ENCODE peak calls at places on chromosome 3, in seven cellular contexts. J is A549; L is SJSA1; E is psoas muscle; W is neuronal stem cell; Z is CD4-positive, alpha-beta memory T cell; V is adrenal gland. D is an unnamed sample.

GRCh38 chr3:36957862-36958686 is 13.2 kb upstream of the TRANK1 start:
- DNase-seq in J (peak), L (no peak), E (no peak), W (no peak), Z (no peak), V (no peak), D (no peak)

GRCh38 chr3:134542287-134542686 is 56.4 kb downstream of the CEP63 start:
- DNase-seq in J (no peak), L (no peak), E (no peak), W (no peak), Z (no peak), V (no peak), D (no peak)

GRCh38 chr3:71328917-71329316 is 254.6 kb downstream of the FOXP1 start:
- DNase-seq in J (no peak), L (no peak), E (no peak), W (no peak), Z (no peak), V (no peak), D (no peak)

GRCh38 chr3:170470063-170471006 is 51.7 kb downstream of the CLDN11 start:
- DNase-seq in J (no peak), L (no peak), E (no peak), W (no peak), Z (no peak), V (no peak), D (no peak)

GRCh38 chr3:138441742-138442141 is 7.3 kb downstream of the ESYT3 start:
- DNase-seq in J (peak), L (peak), E (no peak), W (no peak), Z (no peak), V (no peak), D (no peak)

GRCh38 chr3:48042071-48042760 is 26.0 kb upstream of the MAP4 start:
- DNase-seq in J (no peak), L (no peak), E (no peak), W (no peak), Z (no peak), V (no peak), D (no peak)

GRCh38 chr3:29324180-29324651 is 43.3 kb downstream of the RBMS3 start:
- DNase-seq in J (peak), L (peak), E (peak), W (no peak), Z (no peak), V (peak), D (peak)

GRCh38 chr3:15538345-15538744 is 16.8 kb upstream of the COLQ start:
- DNase-seq in J (no peak), L (no peak), E (no peak), W (no peak), Z (no peak), V (no peak), D (no peak)

GRCh38 chr3:49689046-49689886 is at the start of the genes MST1 and RNF123:
- DNase-seq in J (peak), L (peak), E (peak), W (peak), Z (peak), V (peak), D (no peak)
- H3K27ac ChIP-seq in J (peak), L (no peak), E (peak), W (peak), Z (peak), V (peak), D (peak)

GRCh38 chr3:117133066-117133465 is 423.5 kb downstream of the TUSC7 start:
- DNase-seq in J (no peak), L (no peak), E (no peak), W (no peak), Z (no peak), V (no peak), D (no peak)

GRCh38 chr3:117128876-117129275 is 419.3 kb downstream of the TUSC7 start:
- DNase-seq in J (no peak), L (no peak), E (no peak), W (no peak), Z (no peak), V (no peak), D (no peak)

GRCh38 chr3:117130222-117130621 is 420.6 kb downstream of the TUSC7 start:
- DNase-seq in J (no peak), L (no peak), E (no peak), W (no peak), Z (no peak), V (no peak), D (no peak)

GRCh38 chr3:117128133-117128532 is 418.6 kb downstream of the TUSC7 start:
- DNase-seq in J (no peak), L (no peak), E (no peak), W (no peak), Z (no peak), V (no peak), D (no peak)

GRCh38 chr3:117131259-117131658 is 421.7 kb downstream of the TUSC7 start:
- DNase-seq in J (no peak), L (no peak), E (no peak), W (no peak), Z (no peak), V (no peak), D (no peak)
- H3K27ac ChIP-seq in J (no peak), L (no peak), E (no peak), W (no peak), Z (no peak), V (no peak), D (no peak)

GRCh38 chr3:197327701-197328100 is 29.3 kb upstream of the DLG1 start:
- DNase-seq in J (no peak), L (no peak), E (no peak), W (no peak), Z (no peak), V (no peak), D (peak)

GRCh38 chr3:197325773-197326172 is 27.4 kb upstream of the DLG1 start:
- DNase-seq in J (no peak), L (no peak), E (no peak), W (no peak), Z (no peak), V (no peak), D (no peak)

GRCh38 chr3:197331131-197331530 is 32.7 kb upstream of the DLG1 start:
- DNase-seq in J (no peak), L (no peak), E (no peak), W (no peak), Z (no peak), V (no peak), D (no peak)

GRCh38 chr3:197328198-197328597 is 29.8 kb upstream of the DLG1 start:
- DNase-seq in J (no peak), L (no peak), E (no peak), W (no peak), Z (no peak), V (no peak), D (no peak)

GRCh38 chr3:197329382-197329781 is 31.0 kb upstream of the DLG1 start:
- DNase-seq in J (no peak), L (no peak), E (no peak), W (no peak), Z (no peak), V (no peak), D (no peak)
- H3K27ac ChIP-seq in J (no peak), L (no peak), E (no peak), W (no peak), Z (no peak), V (no peak), D (peak)

GRCh38 chr3:150240891-150241290 is 167.2 kb upstream of the TSC22D2 start:
- DNase-seq in J (no peak), L (no peak), E (no peak), W (no peak), Z (no peak), V (no peak), D (no peak)

GRCh38 chr3:150239764-150240163 is 168.3 kb upstream of the TSC22D2 start:
- DNase-seq in J (no peak), L (no peak), E (no peak), W (no peak), Z (no peak), V (no peak), D (no peak)

GRCh38 chr3:150237490-150237889 is 170.6 kb upstream of the TSC22D2 start:
- DNase-seq in J (no peak), L (peak), E (peak), W (no peak), Z (no peak), V (peak), D (no peak)

GRCh38 chr3:150238043-150238802 is 169.9 kb upstream of the TSC22D2 start:
- DNase-seq in J (no peak), L (no peak), E (no peak), W (no peak), Z (no peak), V (no peak), D (no peak)

GRCh38 chr3:150238995-150239612 is 169.0 kb upstream of the TSC22D2 start:
- DNase-seq in J (peak), L (no peak), E (no peak), W (no peak), Z (no peak), V (no peak), D (no peak)
- H3K27ac ChIP-seq in J (no peak), L (no peak), E (no peak), W (no peak), Z (no peak), V (no peak), D (no peak)

D was measured in substantia nigra.